ENCODE peak calls at places on chromosomes 13 and 19, in four cellular contexts. P is stomach, L is transverse colon, M is IMR-90. D is an unnamed sample.

GRCh38 chr13:23651887-23652286 is 81.7 kb downstream of the TNFRSF19 start:
- DNase-seq in P (no peak), L (no peak), M (no peak), D (no peak)

GRCh38 chr19:3151563-3152430 is 16.0 kb downstream of the GNA15 start:
- DNase-seq in M (no peak), L (no peak), P (no peak), D (no peak)

GRCh38 chr13:44188257-44188656 is 185.4 kb upstream of the SERP2 start:
- DNase-seq in M (peak), L (no peak), P (no peak), D (no peak)

GRCh38 chr19:1019980-1020867 is 699 bp downstream of the TMEM259 start:
- DNase-seq in P (no peak), M (no peak), L (no peak), D (no peak)

GRCh38 chr19:41521860-41522555 is 54.0 kb upstream of the CEACAM21 start:
- DNase-seq in P (no peak), M (no peak), L (no peak), D (no peak)

GRCh38 chr13:39599842-39600241 is 3.2 kb downstream of the LHFPL6 start:
- DNase-seq in P (no peak), L (no peak), M (peak), D (no peak)

GRCh38 chr19:3653865-3654513 is 27.4 kb upstream of the CACTIN start:
- DNase-seq in L (no peak), M (no peak), P (no peak), D (no peak)

GRCh38 chr13:102710261-102710679 is 15.4 kb upstream of the METTL21C start:
- DNase-seq in M (peak), P (no peak), L (no peak), D (no peak)

GRCh38 chr13:103000157-103000556 is 66.1 kb downstream of the SLC10A2 start:
- DNase-seq in M (no peak), P (no peak), L (no peak), D (no peak)

GRCh38 chr13:37127706-37128241 is 22.3 kb upstream of the CSNK1A1L start:
- DNase-seq in L (no peak), M (peak), P (no peak), D (no peak)

GRCh38 chr13:87122551-87122950 is 548.6 kb upstream of the SLITRK5 start:
- DNase-seq in M (peak), L (no peak), P (no peak), D (no peak)

GRCh38 chr19:55027472-55028337 is 10.4 kb downstream of the GP6 start:
- DNase-seq in M (no peak), P (no peak), L (no peak), D (no peak)

GRCh38 chr13:42001580-42001979 is 40.7 kb upstream of the VWA8 start:
- DNase-seq in M (peak), P (no peak), L (no peak), D (no peak)

GRCh38 chr19:51002542-51003311 is 1.3 kb upstream of the KLK8 start:
- DNase-seq in P (no peak), L (no peak), M (no peak), D (no peak)

GRCh38 chr19:15935167-15935702 is 906 bp upstream of the CYP4F11 start:
- DNase-seq in M (no peak), P (no peak), L (peak), D (no peak)

GRCh38 chr13:97600438-97601080 is 166.6 kb downstream of the RAP2A start:
- DNase-seq in L (no peak), M (peak), P (no peak), D (no peak)

GRCh38 chr13:77737583-77738200 is 40.2 kb downstream of the SLAIN1 start:
- DNase-seq in M (no peak), L (no peak), P (no peak), D (no peak)

GRCh38 chr13:77728265-77728966 is 30.9 kb downstream of the SLAIN1 start:
- DNase-seq in L (no peak), M (no peak), P (no peak), D (no peak)

GRCh38 chr13:77729502-77730221 is 32.2 kb downstream of the SLAIN1 start:
- DNase-seq in L (no peak), P (no peak), M (no peak), D (no peak)

GRCh38 chr13:77733674-77734073 is 36.2 kb downstream of the SLAIN1 start:
- DNase-seq in M (no peak), P (no peak), L (no peak), D (no peak)

DNA sequence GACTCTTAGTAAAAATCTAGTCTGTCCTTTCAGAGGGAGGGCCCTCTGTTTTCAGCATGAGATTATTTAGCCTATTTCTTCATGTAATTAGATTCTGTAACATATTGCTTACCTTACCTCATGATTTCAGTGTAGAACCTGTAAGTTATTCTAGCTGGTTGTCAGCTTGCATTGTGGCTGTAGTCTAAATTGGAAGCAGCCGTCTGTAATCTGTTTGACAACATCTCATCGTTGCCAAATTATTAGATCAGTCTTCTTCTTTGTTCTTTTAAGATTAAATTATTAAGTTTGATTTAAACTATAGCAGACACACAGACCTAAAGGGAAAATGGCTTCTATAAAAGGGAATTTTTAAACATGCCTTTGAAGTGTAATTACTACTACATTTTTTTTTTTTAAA is 34.8 kb downstream of the SLAIN1 start:
- DNase-seq in M (no peak), L (no peak), P (no peak), D (no peak)
- TF ChIP-seq CTCF in M (no peak), L (no peak), P (no peak), D (no peak)

GRCh38 chr13:100564444-100565223 is 24.0 kb downstream of the GGACT start:
- DNase-seq in L (no peak), P (no peak), M (no peak), D (no peak)

GRCh38 chr13:100565291-100565690 is 23.3 kb downstream of the GGACT start:
- DNase-seq in P (no peak), L (no peak), M (no peak), D (no peak)

GRCh38 chr13:100561599-100562204 is 26.9 kb downstream of the GGACT start:
- DNase-seq in M (no peak), L (no peak), P (no peak), D (no peak)

GRCh38 chr13:100566543-100566942 is 22.0 kb downstream of the GGACT start:
- DNase-seq in M (peak), L (no peak), P (no peak), D (no peak)

GRCh38 chr13:100563779-100564178 is 24.8 kb downstream of the GGACT start:
- DNase-seq in L (no peak), P (no peak), M (no peak), D (no peak)
- TF ChIP-seq CTCF in L (no peak), P (no peak), M (no peak), D (no peak)

GRCh38 chr13:32164622-32165268 is 133.2 kb downstream of the FRY start:
- DNase-seq in P (no peak), M (peak), L (no peak), D (peak)
- TF ChIP-seq CTCF in P (peak), M (peak), L (peak), D (peak)

DNA sequence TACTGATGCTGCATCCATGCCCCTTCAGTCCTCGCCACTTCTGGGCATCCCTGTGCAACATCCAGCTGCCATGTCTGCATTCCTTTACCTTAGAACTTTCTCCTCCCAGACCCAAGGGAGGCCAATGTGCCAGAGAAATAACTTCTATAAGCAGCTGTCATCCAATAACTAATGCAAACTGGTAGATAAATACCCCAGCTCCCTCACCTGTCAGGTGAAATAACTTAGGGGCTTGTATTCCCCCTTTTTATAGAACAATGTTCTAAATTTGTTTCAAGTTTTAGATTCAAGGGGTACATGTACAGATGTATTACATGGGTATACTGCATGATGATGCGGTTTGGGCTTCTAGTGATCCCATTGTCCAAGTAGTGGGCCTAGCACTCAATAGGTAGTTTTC is 880.1 kb downstream of the UQCRFS1 start:
- DNase-seq in P (no peak), L (no peak), M (no peak), D (no peak)
- TF ChIP-seq CTCF in P (no peak), L (no peak), M (no peak), D (no peak)

GRCh38 chr13:35789335-35790166 is 313.1 kb upstream of the MAB21L1 start:
- DNase-seq in P (no peak), M (peak), L (no peak), D (no peak)
- TF ChIP-seq CTCF in P (no peak), M (peak), L (peak), D (peak)

GRCh38 chr13:48749699-48750473 is 96.2 kb downstream of the CYSLTR2 start:
- DNase-seq in P (peak), L (peak), M (peak), D (peak)
- TF ChIP-seq CTCF in P (peak), L (peak), M (peak), D (peak)

DNA sequence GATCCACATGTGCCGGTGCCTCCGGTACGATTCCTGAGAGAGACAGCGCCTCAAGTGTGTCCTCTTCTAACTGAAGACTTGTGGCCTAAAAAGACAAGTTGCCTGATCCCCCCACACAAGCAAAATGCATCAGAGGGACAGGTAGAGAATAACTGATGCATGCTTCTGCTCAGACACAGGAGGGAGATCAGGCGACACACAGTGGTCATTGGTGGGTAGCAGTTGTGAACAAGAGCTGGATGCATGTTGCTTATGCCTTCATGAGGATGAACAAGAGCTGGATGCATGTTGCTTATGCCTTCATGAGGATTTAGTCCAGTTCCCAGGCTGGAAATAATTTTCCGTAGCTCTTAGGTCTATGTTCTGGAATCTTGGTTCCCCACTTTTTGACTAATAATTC is 505.6 kb downstream of the MYO16 start:
- DNase-seq in P (no peak), L (no peak), M (no peak), D (no peak)
- TF ChIP-seq CTCF in P (no peak), L (no peak), M (no peak), D (peak)